ENCODE peak calls at places on chromosomes 6 and 20, in six cellular contexts. O is non-pigmented ciliary epithelial cell, K is ureter, J is NCI-H1092 treated with DMSO at 0.1 percent for 48 hours, E is NCI-H1694 treated with DMSO at 0.1 percent for 48 hours, Q is K562. I is an unnamed sample.

GRCh38 chr6:11062715-11063114 is 18.6 kb upstream of the ELOVL2 start:
- DNase-seq in E (no peak), J (no peak), K (no peak), O (no peak), Q (no peak), I (no peak)

GRCh38 chr6:139778688-139779087 is 404.2 kb upstream of the CITED2 start:
- DNase-seq in J (peak; percentile 31), Q (no peak), O (no peak), E (no peak), K (no peak), I (no peak)

GRCh38 chr6:14241255-14242070 is 123.9 kb downstream of the CD83 start:
- DNase-seq in K (no peak), J (no peak), E (no peak), Q (no peak), O (no peak), I (no peak)

GRCh38 chr6:170124836-170125235 is 166.0 kb downstream of the DLL1 start:
- DNase-seq in E (no peak), K (peak; percentile 73), O (no peak), J (no peak), Q (no peak), I (peak; percentile 16)

GRCh38 chr6:90393232-90393884 is 96.7 kb upstream of the BACH2 start:
- DNase-seq in E (peak; percentile 42), J (peak; percentile 47), Q (peak; percentile 79), O (no peak), K (peak; percentile 65), I (no peak)

GRCh38 chr6:105981002-105981887 is 104.9 kb upstream of the PRDM1 start:
- DNase-seq in E (no peak), J (no peak), O (no peak), Q (no peak), K (no peak), I (no peak)

GRCh38 chr6:163712569-163712966 is 298.1 kb downstream of the QKI start:
- DNase-seq in E (no peak), O (no peak), Q (no peak), K (no peak), J (no peak), I (no peak)

GRCh38 chr6:157235600-157236039 is 87.7 kb downstream of the TMEM242 start:
- DNase-seq in J (no peak), Q (no peak), E (no peak), K (peak; percentile 69), O (no peak), I (no peak)

GRCh38 chr6:100209323-100210137 is 215.5 kb upstream of the MCHR2 start:
- DNase-seq in K (no peak), O (no peak), Q (peak; percentile 29), J (no peak), E (no peak), I (no peak)

GRCh38 chr6:34517966-34518365 is 38.2 kb downstream of the SPDEF start:
- DNase-seq in K (no peak), E (no peak), Q (no peak), J (no peak), O (no peak), I (no peak)

GRCh38 chr6:40957616-40958492 is 81.2 kb downstream of the UNC5CL start:
- DNase-seq in Q (no peak), J (no peak), K (no peak), O (peak; percentile 49), E (no peak), I (no peak)

GRCh38 chr6:79450984-79451383 is 86.2 kb downstream of the LCA5 start:
- DNase-seq in E (no peak), Q (no peak), O (no peak), J (no peak), K (no peak), I (no peak)

GRCh38 chr6:13697857-13698256 is 13.8 kb downstream of the RANBP9 start:
- DNase-seq in K (no peak), J (no peak), E (no peak), Q (no peak), O (no peak), I (no peak)

GRCh38 chr20:45247860-45248259 is 6.5 kb downstream of the SLPI start:
- DNase-seq in K (no peak), E (no peak), O (no peak), Q (no peak), J (no peak), I (no peak)

GRCh38 chr20:12166053-12166717 is 248.5 kb downstream of the BTBD3 start:
- DNase-seq in J (no peak), O (peak; percentile 95), Q (no peak), E (no peak), K (peak; percentile 52), I (no peak)

GRCh38 chr20:58021481-58021880 is 207.0 kb downstream of the ANKRD60 start:
- DNase-seq in J (no peak), K (no peak), O (no peak), E (no peak), Q (peak; percentile 68), I (peak; percentile 47)

GRCh38 chr6:101490857-101491256 is 97.3 kb downstream of the GRIK2 start:
- DNase-seq in Q (no peak), E (no peak), O (no peak), K (no peak), J (no peak), I (no peak)